ENCODE peak calls at places on chromosomes 11 and 22, in seven cellular contexts. N is ureter; M is G401; V is colonic mucosa; F is stimulated activated CD8-positive, alpha-beta memory T cell treated with anti-CD3 and anti-CD28 coated beads, Interleukin-12 subunit alpha, Interleukin-12 subunit beta, amount 100 ng/mL, for 4 hours; C is HS-5; O is endodermal cell. H is an unnamed sample.

GRCh38 chr22:39932918-39933649 is 27.1 kb upstream of the TMA7B start:
- DNase-seq in N (no peak), C (no peak), V (peak), O (peak), F (no peak), M (peak), H (no peak)

GRCh38 chr11:69207165-69207889 is 51.6 kb downstream of the SMIM38 start:
- DNase-seq in V (no peak), N (no peak), F (no peak), C (no peak), O (peak), M (no peak), H (no peak)

GRCh38 chr22:42820075-42820763 is 36.9 kb downstream of the ARFGAP3 start:
- DNase-seq in N (no peak), F (no peak), V (no peak), M (peak), C (peak), O (no peak), H (no peak)

GRCh38 chr11:36583667-36584066 is 10.6 kb upstream of the IFTAP start:
- DNase-seq in O (no peak), F (no peak), V (no peak), C (no peak), M (no peak), N (no peak), H (no peak)

GRCh38 chr11:45318516-45318915 is 32.4 kb upstream of the SYT13 start:
- DNase-seq in V (no peak), C (no peak), M (no peak), N (no peak), F (no peak), O (no peak), H (no peak)

GRCh38 chr22:19767427-19768380 is 7.1 kb downstream of the TBX1 start:
- DNase-seq in M (no peak), F (no peak), N (no peak), V (no peak), O (peak), C (no peak), H (no peak)

GRCh38 chr11:6523253-6523652 is 26.2 kb downstream of the DNHD1 start:
- DNase-seq in O (no peak), C (peak), V (no peak), N (no peak), M (no peak), F (no peak), H (no peak)

GRCh38 chr22:16955678-16956210 is 52.3 kb downstream of the GAB4 start:
- DNase-seq in C (no peak), O (no peak), N (peak), F (no peak), V (no peak), M (no peak), H (no peak)

GRCh38 chr22:50076646-50077624 is 8.3 kb downstream of the MLC1 start:
- DNase-seq in V (no peak), M (no peak), N (no peak), O (peak), C (no peak), F (no peak), H (no peak)

GRCh38 chr11:12480401-12480800 is 103.0 kb downstream of the PARVA start:
- DNase-seq in F (no peak), O (peak), C (no peak), N (no peak), M (no peak), V (no peak), H (no peak)

GRCh38 chr11:117836077-117836960 is 11.8 kb upstream of the FXYD2 start:
- DNase-seq in F (no peak), M (no peak), N (peak), C (no peak), O (peak), V (peak), H (no peak)

GRCh38 chr11:116283300-116283699 is 489.5 kb downstream of the BUD13 start:
- DNase-seq in M (no peak), V (no peak), N (no peak), F (no peak), O (no peak), C (no peak), H (no peak)

GRCh38 chr22:33018232-33018864 is 39.8 kb downstream of the SYN3 start:
- DNase-seq in F (no peak), N (no peak), V (peak), C (no peak), M (peak), O (peak), H (peak)

GRCh38 chr22:37234736-37235711 is 9.0 kb downstream of the RAC2 start:
- DNase-seq in M (no peak), F (no peak), V (no peak), N (no peak), C (no peak), O (peak), H (no peak)

GRCh38 chr11:70202898-70203748 is at the start of gene FADD:
- DNase-seq in C (peak), M (peak), F (peak), V (peak), N (peak), O (peak), H (peak)

GRCh38 chr11:131481317-131481716 is 110.9 kb downstream of the NTM start:
- DNase-seq in N (no peak), M (no peak), F (no peak), C (no peak), O (no peak), V (no peak), H (no peak)

GRCh38 chr22:27834364-27835185 is 33.0 kb upstream of the MN1 start:
- DNase-seq in M (no peak), O (no peak), V (no peak), C (no peak), F (no peak), N (no peak), H (no peak)

GRCh38 chr22:49577168-49578060 is 250.3 kb downstream of the BRD1 start:
- DNase-seq in V (no peak), C (no peak), O (peak), N (no peak), M (no peak), F (no peak), H (peak)

GRCh38 chr11:130816516-130816915 is 99.8 kb downstream of the SNX19 start:
- DNase-seq in N (no peak), C (no peak), F (no peak), O (no peak), V (no peak), M (no peak), H (no peak)

GRCh38 chr11:1486054-1486825 is at the start of gene MOB2:
- DNase-seq in C (no peak), N (peak), F (no peak), M (no peak), O (no peak), V (peak), H (no peak)

GRCh38 chr11:69434341-69434960 is 47.0 kb upstream of the LINC01488 start:
- DNase-seq in M (no peak), F (no peak), O (peak), N (no peak), C (no peak), V (no peak), H (no peak)

GRCh38 chr11:34501500-34501899 is 12.1 kb downstream of the ELF5 start:
- DNase-seq in O (no peak), M (no peak), F (no peak), N (no peak), C (peak), V (no peak), H (no peak)

GRCh38 chr11:19311306-19312030 is 70.7 kb upstream of the E2F8 start:
- DNase-seq in O (peak), N (peak), V (peak), F (no peak), M (peak), C (no peak), H (no peak)

GRCh38 chr11:62077136-62077535 is 46.7 kb upstream of the INCENP start:
- DNase-seq in N (no peak), O (no peak), V (no peak), M (no peak), F (no peak), C (no peak), H (no peak)

GRCh38 chr11:127390465-127390864 is 389.9 kb upstream of the KIRREL3 start:
- DNase-seq in M (no peak), O (no peak), F (no peak), V (no peak), N (no peak), C (no peak), H (no peak)

GRCh38 chr11:17719940-17720795 is 797 bp downstream of the MYOD1 start:
- DNase-seq in N (no peak), V (no peak), C (no peak), F (no peak), O (peak), M (no peak), H (no peak)